ENCODE peak calls at places on chromosomes 13 and 19, in ten cellular contexts. B is choroid plexus epithelial cell, R is BJ, G is breast epithelium, K is IMR-90, S is tibial nerve, I is lung, X is esophagus squamous epithelium, W is cardiac fibroblast, P is heart left ventricle. Z is an unnamed sample.

GRCh38 chr19:52398091-52398461 is 427 bp downstream of the ZNF528 start:
- DNase-seq in G (no peak), S (no peak), I (no peak), R (no peak), W (peak), P (no peak), B (peak), K (peak), X (no peak), Z (peak)

GRCh38 chr19:10718205-10719196 is 622 bp downstream of the DNM2 start:
- DNase-seq in X (no peak), G (no peak), K (peak), W (peak), B (peak), S (no peak), I (peak), P (peak), R (no peak), Z (peak)

GRCh38 chr19:56839665-56840451 is 668 bp downstream of the PEG3 start:
- DNase-seq in B (peak), P (peak), K (no peak), I (peak), G (peak), R (peak), S (peak), X (peak), W (peak), Z (peak)

GRCh38 chr19:38656171-38656981 is 8.9 kb downstream of the ACTN4 start:
- DNase-seq in P (no peak), R (no peak), I (no peak), S (peak), W (peak), X (no peak), K (peak), B (peak), G (no peak), Z (peak)

GRCh38 chr13:114078501-114079451 is 53.6 kb downstream of the RASA3 start:
- DNase-seq in B (peak), K (peak), W (peak), P (peak), X (no peak), S (no peak), G (peak), I (no peak), R (no peak), Z (peak)

GRCh38 chr13:32881074-32881791 is 135.0 kb upstream of the KL start:
- DNase-seq in R (peak), B (peak), X (no peak), K (peak), S (no peak), G (no peak), P (no peak), W (peak), I (no peak), Z (peak)

GRCh38 chr19:49712397-49712859 is 21.5 kb downstream of the CPT1C start:
- DNase-seq in I (peak), W (peak), G (no peak), P (peak), B (peak), R (peak), X (no peak), S (peak), K (peak), Z (peak)

GRCh38 chr19:55069137-55069858 is 6.3 kb upstream of the RDH13 start:
- DNase-seq in S (no peak), P (no peak), I (peak), B (no peak), X (no peak), G (peak), W (peak), K (no peak), R (no peak), Z (peak)

GRCh38 chr13:108859202-108860012 is 230.0 kb downstream of the MYO16 start:
- DNase-seq in K (peak), W (peak), G (no peak), X (no peak), I (no peak), B (peak), P (no peak), R (peak), S (no peak), Z (peak)

GRCh38 chr19:50569023-50569697 is 925 bp upstream of the LRRC4B start:
- DNase-seq in G (no peak), K (no peak), S (no peak), B (no peak), X (no peak), I (no peak), R (no peak), W (no peak), P (no peak), Z (no peak)

GRCh38 chr13:113010510-113010865 is 41.5 kb downstream of the MCF2L start:
- DNase-seq in B (no peak), P (no peak), I (no peak), K (no peak), W (no peak), S (no peak), G (no peak), R (no peak), X (no peak), Z (no peak)

GRCh38 chr19:13868663-13869062 is 8.3 kb upstream of the NANOS3 start:
- DNase-seq in P (no peak), K (no peak), I (no peak), X (no peak), G (no peak), W (no peak), S (no peak), R (no peak), B (no peak), Z (no peak)

GRCh38 chr19:29610574-29611271 is 4.6 kb downstream of the POP4 start:
- DNase-seq in I (peak), W (peak), B (peak), P (peak), K (peak), G (peak), X (peak), S (peak), R (no peak), Z (peak)

GRCh38 chr13:45564108-45564507 is 51.4 kb downstream of the ERICH6B start:
- DNase-seq in B (peak), K (peak), X (no peak), P (no peak), I (peak), R (no peak), W (peak), S (no peak), G (no peak), Z (peak)

GRCh38 chr13:40613192-40613818 is 53.1 kb downstream of the FOXO1 start:
- DNase-seq in P (peak), K (no peak), X (no peak), B (no peak), W (no peak), I (no peak), R (no peak), S (no peak), G (no peak), Z (no peak)

GRCh38 chr19:54517483-54517882 is 14.9 kb downstream of the LAIR2 start:
- DNase-seq in P (peak), B (peak), I (peak), S (peak), W (peak), X (no peak), G (peak), R (no peak), K (peak), Z (peak)

GRCh38 chr19:47438793-47439220 is 19.5 kb upstream of the MEIS3 start:
- DNase-seq in K (no peak), G (no peak), W (no peak), R (no peak), P (no peak), I (no peak), B (no peak), S (no peak), X (no peak), Z (no peak)

GRCh38 chr13:102779426-102780159 is 6.0 kb upstream of the TEX30 start:
- DNase-seq in R (no peak), S (no peak), P (no peak), W (no peak), B (no peak), I (no peak), K (no peak), G (no peak), X (no peak), Z (no peak)

GRCh38 chr13:114199961-114200672 is 21.1 kb downstream of the CFAP97D2 start:
- DNase-seq in R (no peak), K (no peak), G (no peak), I (no peak), X (no peak), B (no peak), S (no peak), P (no peak), W (no peak), Z (peak)

GRCh38 chr19:8423821-8424223 is 10.7 kb downstream of the MARCHF2 start:
- DNase-seq in B (peak), R (peak), K (peak), S (peak), P (peak), W (peak), I (peak), X (no peak), G (peak), Z (peak)

GRCh38 chr19:40805258-40805868 is 6.4 kb downstream of the EGLN2 start:
- DNase-seq in B (no peak), S (no peak), W (no peak), X (no peak), P (peak), R (no peak), I (no peak), K (no peak), G (no peak), Z (no peak)

GRCh38 chr19:43766755-43767043 is 11.9 kb upstream of the SMG9 start:
- DNase-seq in B (no peak), W (no peak), R (no peak), X (no peak), S (no peak), P (no peak), G (no peak), K (no peak), I (no peak), Z (no peak)

GRCh38 chr13:41222259-41222852 is 28.0 kb upstream of the KBTBD7 start:
- DNase-seq in X (no peak), R (no peak), K (peak), W (peak), I (peak), G (no peak), S (peak), P (no peak), B (peak), Z (peak)

GRCh38 chr19:20664917-20665781 is 3.8 kb upstream of the ZNF626 start:
- DNase-seq in R (no peak), W (peak), X (no peak), K (no peak), G (no peak), B (peak), P (peak), S (no peak), I (no peak), Z (peak)

GRCh38 chr19:44576843-44577565 is 36.4 kb upstream of the IGSF23 start:
- DNase-seq in X (no peak), S (no peak), P (peak), K (peak), G (no peak), I (peak), W (peak), B (peak), R (no peak), Z (no peak)

GRCh38 chr19:7709932-7710460 is 8.1 kb upstream of the FCER2 start:
- DNase-seq in G (no peak), P (no peak), I (no peak), R (no peak), W (no peak), B (no peak), K (no peak), S (no peak), X (no peak), Z (no peak)

GRCh38 chr13:84405286-84405685 is 523.0 kb upstream of the SLITRK1 start:
- DNase-seq in X (no peak), P (no peak), S (no peak), W (peak), B (peak), K (peak), I (no peak), R (no peak), G (no peak), Z (no peak)

GRCh38 chr19:55447421-55448174 is 4.5 kb upstream of the SHISA7 start:
- DNase-seq in P (peak), G (no peak), K (peak), I (no peak), S (no peak), X (no peak), W (peak), B (no peak), R (no peak), Z (peak)

GRCh38 chr13:24282256-24282655 is 27.1 kb upstream of the C1QTNF9 start:
- DNase-seq in R (no peak), X (no peak), P (no peak), S (no peak), G (no peak), K (no peak), I (no peak), B (no peak), W (peak), Z (no peak)

GRCh38 chr19:5205388-5205787 is 135.2 kb downstream of the PTPRS start:
- DNase-seq in R (no peak), I (no peak), B (no peak), W (no peak), K (no peak), S (no peak), P (no peak), G (no peak), X (no peak), Z (no peak)

GRCh38 chr13:98371624-98372023 is 194.6 kb upstream of the RNF113B start:
- DNase-seq in P (no peak), I (no peak), K (no peak), W (no peak), B (no peak), G (no peak), S (no peak), X (no peak), R (no peak), Z (no peak)

GRCh38 chr19:33441277-33441699 is 67.8 kb downstream of the CEBPG start:
- DNase-seq in B (no peak), K (no peak), W (no peak), G (peak), S (no peak), I (no peak), X (no peak), R (no peak), P (peak), Z (no peak)

GRCh38 chr13:106593131-106593530 is 25.2 kb upstream of the ARGLU1 start:
- DNase-seq in P (no peak), B (no peak), I (no peak), W (no peak), X (no peak), K (no peak), G (no peak), S (no peak), R (no peak), Z (no peak)

GRCh38 chr13:32224916-32225315 is 90.2 kb downstream of the ZAR1L start:
- DNase-seq in W (no peak), X (no peak), S (no peak), I (no peak), B (peak), K (peak), R (no peak), P (no peak), G (no peak), Z (no peak)

GRCh38 chr19:51480590-51480989 is 2.3 kb downstream of the CEACAM18 start:
- DNase-seq in B (peak), P (no peak), K (no peak), R (no peak), I (no peak), S (no peak), X (no peak), G (no peak), W (peak), Z (peak)

GRCh38 chr19:47093254-47093653 is 20.3 kb downstream of the ZC3H4 start:
- DNase-seq in X (no peak), B (peak), P (no peak), W (no peak), K (no peak), I (no peak), G (no peak), R (no peak), S (no peak), Z (peak)

GRCh38 chr19:31418692-31419430 is 69.6 kb upstream of the TSHZ3 start:
- DNase-seq in P (no peak), I (no peak), S (no peak), R (no peak), W (no peak), G (no peak), X (no peak), B (no peak), K (no peak), Z (no peak)

GRCh38 chr13:47111499-47111898 is 214.6 kb upstream of the HTR2A start:
- DNase-seq in K (no peak), B (peak), W (peak), X (no peak), I (no peak), P (no peak), R (no peak), S (no peak), G (no peak), Z (no peak)
- H3K4me3 ChIP-seq in K (no peak), B (no peak), W (no peak), X (no peak), I (no peak), P (no peak), R (no peak), S (no peak), G (no peak), Z (no peak)

GRCh38 chr13:110520431-110521295 is 40.9 kb downstream of the RAB20 start:
- DNase-seq in P (peak), S (peak), R (no peak), W (peak), B (peak), X (no peak), I (peak), G (no peak), K (peak), Z (no peak)
- H3K4me3 ChIP-seq in P (no peak), S (no peak), R (no peak), W (no peak), B (no peak), X (no peak), I (no peak), G (no peak), K (no peak), Z (peak)

DNA sequence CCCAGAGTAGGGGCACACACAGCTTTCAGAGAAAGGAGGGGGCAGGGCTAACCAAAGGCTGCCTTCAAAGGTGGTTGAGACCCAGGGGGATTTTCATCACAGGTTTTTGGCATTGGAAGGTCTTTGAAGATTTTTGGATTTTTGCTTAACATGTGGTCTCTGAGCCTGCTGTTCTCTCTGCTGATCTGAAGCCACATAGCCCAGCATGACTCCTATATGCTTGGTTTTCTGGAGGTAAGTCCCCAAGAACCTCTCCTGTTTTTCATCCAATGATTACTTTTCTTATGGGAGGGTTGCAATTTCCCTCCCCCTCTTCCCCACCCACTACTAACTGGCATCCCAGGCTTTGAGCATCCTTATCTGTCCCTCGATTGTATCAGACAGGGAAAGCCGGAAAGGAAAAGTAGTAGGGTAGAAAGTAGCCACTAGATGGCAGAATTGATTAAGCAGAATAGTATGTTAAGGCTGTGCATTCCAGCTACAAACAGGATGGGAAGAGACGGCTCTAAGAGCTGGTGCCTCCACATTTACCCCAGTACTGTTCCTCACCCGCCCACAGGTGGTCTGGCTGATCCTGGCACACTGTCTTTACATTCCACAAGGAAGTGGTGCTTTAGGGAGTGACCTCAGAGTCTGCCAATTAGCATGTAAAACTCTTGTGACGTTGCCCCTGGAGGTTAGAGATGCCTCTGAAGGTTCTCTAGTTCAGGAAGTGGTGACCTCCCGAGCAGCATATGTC is 218.9 kb upstream of the EDNRB start:
- DNase-seq in I (peak), B (peak), P (no peak), W (peak), K (peak), S (peak), X (no peak), R (no peak), G (no peak), Z (peak)
- H3K4me3 ChIP-seq in I (no peak), B (peak), P (no peak), W (no peak), K (no peak), S (no peak), X (no peak), R (no peak), G (no peak), Z (no peak)

DNA sequence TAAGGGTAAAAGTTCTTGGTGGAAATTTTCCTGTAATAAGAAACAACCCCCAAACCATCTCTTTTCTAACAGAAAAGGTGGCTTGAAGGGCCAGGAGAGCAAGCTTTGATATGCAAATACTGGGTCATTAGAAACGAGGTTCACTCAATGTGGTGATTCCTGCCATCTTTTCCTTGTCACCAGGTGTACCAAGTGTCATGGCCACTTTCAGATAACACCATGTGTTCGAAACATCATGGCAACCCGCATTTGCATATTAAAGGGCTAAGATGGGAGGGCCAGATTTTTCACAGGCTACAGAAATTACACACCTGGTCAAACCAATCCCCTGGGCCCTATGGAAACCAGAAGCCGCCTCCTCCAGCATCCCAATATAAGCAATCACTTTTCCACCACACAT is 15.3 kb downstream of the LGALS16 start:
- DNase-seq in S (no peak), P (no peak), G (no peak), W (no peak), X (no peak), B (no peak), R (no peak), K (no peak), I (no peak), Z (no peak)
- H3K4me3 ChIP-seq in S (no peak), P (no peak), G (no peak), W (no peak), X (no peak), B (no peak), R (no peak), K (no peak), I (no peak), Z (no peak)

DNA sequence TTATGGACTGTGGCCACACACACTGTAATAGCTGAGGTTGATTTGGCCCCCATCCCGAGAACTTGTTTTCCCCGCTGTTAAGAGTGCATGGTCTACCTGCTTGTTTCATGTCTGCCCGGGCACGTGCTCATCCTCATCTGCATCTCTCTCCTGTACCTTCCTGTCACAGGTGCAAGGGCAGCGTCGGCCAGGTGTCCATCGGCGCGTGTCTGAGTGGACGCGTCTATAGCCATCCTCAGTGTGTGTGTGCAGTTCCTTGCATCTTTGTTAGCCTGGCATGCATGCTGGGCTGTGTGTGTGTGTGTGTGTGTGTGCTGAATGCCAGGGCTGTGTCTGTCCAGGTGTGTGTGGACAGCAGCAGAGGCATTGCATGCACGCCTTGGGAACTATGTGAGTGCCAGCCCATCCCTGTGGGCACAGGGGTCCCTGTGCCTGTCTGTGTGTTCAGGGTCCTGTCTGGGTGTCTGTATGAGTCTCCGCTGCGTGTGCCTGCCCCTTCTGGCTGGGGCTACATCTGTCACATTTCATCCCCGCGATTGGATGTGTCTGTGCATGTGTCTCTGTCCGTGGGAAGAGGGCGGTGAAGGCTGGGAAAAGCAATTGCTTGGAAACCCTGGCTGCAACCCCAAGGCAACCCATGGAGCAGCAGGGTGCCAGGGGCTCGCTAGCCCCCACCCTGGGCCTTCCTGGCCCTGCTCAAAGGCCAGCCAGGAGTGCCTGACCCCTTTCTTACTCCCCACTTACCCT is 1.2 kb downstream of the MAG start:
- DNase-seq in S (no peak), I (no peak), K (no peak), X (no peak), G (no peak), W (no peak), R (no peak), P (no peak), B (no peak), Z (no peak)
- H3K4me3 ChIP-seq in S (no peak), I (no peak), K (no peak), X (no peak), G (no peak), W (no peak), R (no peak), P (no peak), B (no peak), Z (no peak)

GRCh38 chr19:12015015-12015752 is 20.3 kb downstream of the ZNF433 start:
- DNase-seq in X (no peak), W (no peak), B (peak), G (no peak), S (no peak), K (no peak), P (no peak), R (no peak), I (no peak), Z (no peak)

DNA sequence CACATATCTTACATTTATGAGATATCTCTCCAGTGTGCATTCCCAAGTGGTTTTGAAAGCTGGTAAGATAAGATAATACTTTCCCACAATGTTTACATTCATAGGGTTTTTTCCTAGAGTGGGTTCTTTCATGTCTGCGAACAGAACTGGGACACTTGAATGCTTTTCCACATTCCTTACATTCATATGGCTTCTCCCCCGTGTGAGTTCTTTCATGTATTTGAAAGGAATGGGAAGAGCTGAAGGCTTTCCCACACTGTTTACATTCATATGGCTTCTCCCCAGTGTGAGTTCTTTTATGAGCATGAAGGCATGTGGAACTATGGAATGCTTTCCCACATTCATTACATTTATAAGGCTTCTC is 19.7 kb downstream of the ZNF433 start:
- DNase-seq in S (no peak), I (no peak), W (peak), X (no peak), G (no peak), R (no peak), K (no peak), P (no peak), B (peak), Z (no peak)
- H3K4me3 ChIP-seq in S (no peak), I (no peak), W (no peak), X (no peak), G (peak), R (no peak), K (no peak), P (no peak), B (no peak), Z (peak)

Z was measured in adipocyte.